ENCODE peak calls at places on chromosomes 6 and 20, in eight cellular contexts. A, Z, L, C, P, Y, H and J are unnamed samples.

GRCh38 chr6:63844287-63844686 is 208.7 kb downstream of the PHF3 start:
- DNase-seq in A (no peak), Z (no peak), L (peak), C (no peak), P (peak), Y (no peak), H (peak), J (no peak)

GRCh38 chr6:4162345-4162744 is 27.0 kb upstream of the ECI2 start:
- DNase-seq in A (no peak), Z (no peak), L (no peak), C (no peak), P (no peak), Y (no peak), H (no peak), J (no peak)

GRCh38 chr6:5710516-5710915 is 296.2 kb downstream of the NRN1 start:
- DNase-seq in A (no peak), Z (no peak), L (no peak), C (no peak), P (no peak), Y (no peak), H (no peak), J (no peak)

GRCh38 chr20:20663841-20664240 is 48.6 kb downstream of the RALGAPA2 start:
- DNase-seq in A (no peak), Z (no peak), L (peak), C (no peak), P (peak), Y (no peak), H (no peak), J (no peak)

GRCh38 chr20:57579898-57580447 is 19.1 kb downstream of the PCK1 start:
- DNase-seq in A (no peak), Z (no peak), L (no peak), C (no peak), P (peak), Y (no peak), H (no peak), J (no peak)

GRCh38 chr20:50260480-50261221 is 70.0 kb downstream of the CEBPB start:
- DNase-seq in A (no peak), Z (no peak), L (no peak), C (no peak), P (peak), Y (no peak), H (no peak), J (no peak)

GRCh38 chr6:40701352-40702007 is 114.3 kb upstream of the LRFN2 start:
- DNase-seq in A (no peak), Z (no peak), L (no peak), C (no peak), P (no peak), Y (no peak), H (no peak), J (no peak)

GRCh38 chr6:65072500-65072899 is 634.5 kb downstream of the EYS start:
- DNase-seq in A (no peak), Z (no peak), L (no peak), C (no peak), P (no peak), Y (no peak), H (no peak), J (no peak)

GRCh38 chr6:36985384-36985962 is 523 bp downstream of the MTCH1 start:
- DNase-seq in A (no peak), Z (no peak), L (no peak), C (no peak), P (peak), Y (no peak), H (no peak), J (peak)

GRCh38 chr6:2531426-2532208 is 219.1 kb downstream of the MYLK4 start:
- DNase-seq in A (no peak), Z (no peak), L (peak), C (no peak), P (peak), Y (no peak), H (peak), J (no peak)

GRCh38 chr20:38049800-38050199 is 16.3 kb downstream of the RPRD1B start:
- DNase-seq in A (no peak), Z (no peak), L (peak), C (no peak), P (peak), Y (no peak), H (peak), J (no peak)

GRCh38 chr6:147132889-147133288 is 71.3 kb upstream of the STXBP5 start:
- DNase-seq in A (no peak), Z (no peak), L (no peak), C (no peak), P (peak), Y (no peak), H (no peak), J (no peak)

GRCh38 chr6:37988131-37988530 is 168.6 kb downstream of the ZFAND3 start:
- DNase-seq in A (no peak), Z (no peak), L (no peak), C (no peak), P (no peak), Y (no peak), H (peak), J (no peak)

GRCh38 chr6:3176562-3177355 is 19.4 kb upstream of the TUBB2A start:
- DNase-seq in A (no peak), Z (peak), L (peak), C (no peak), P (peak), Y (peak), H (peak), J (peak)

GRCh38 chr20:48738399-48739304 is 89.1 kb downstream of the PREX1 start:
- DNase-seq in A (no peak), Z (no peak), L (no peak), C (peak), P (no peak), Y (no peak), H (no peak), J (no peak)

GRCh38 chr20:21103582-21104465 is 2.3 kb downstream of the LINC00237 start:
- DNase-seq in A (peak), Z (no peak), L (no peak), C (no peak), P (no peak), Y (no peak), H (no peak), J (no peak)